ENCODE peak calls at places on chromosomes 13 and 19, in nine cellular contexts. O is endothelial cell of umbilical vein, W is lower lobe of right lung, C is uterus, D is right atrium auricular region, A is neural crest cell, X is left ventricle myocardium inferior, G is fibroblast of mammary gland, N is HCT116. M is an unnamed sample.

GRCh38 chr13:40558656-40559055 is 107.8 kb downstream of the FOXO1 start:
- DNase-seq in C (no peak), O (peak; percentile 95), A (no peak), G (no peak), N (no peak), X (no peak), D (no peak), W (no peak), M (no peak)

GRCh38 chr19:15237759-15238638 is 5.8 kb upstream of the EPHX3 start:
- DNase-seq in A (no peak), D (no peak), N (no peak), C (no peak), G (no peak), X (no peak), W (no peak), O (no peak), M (no peak)

GRCh38 chr13:23960566-23961156 is 63.4 kb upstream of the C1QTNF9B start:
- DNase-seq in X (no peak), D (no peak), A (no peak), C (no peak), O (peak; percentile 52), N (peak; percentile 27), G (peak; percentile 59), W (no peak), M (peak; percentile 53)

GRCh38 chr13:53783466-53783865 is 754.9 kb downstream of the OLFM4 start:
- DNase-seq in N (no peak), O (no peak), X (no peak), C (no peak), G (no peak), D (no peak), W (no peak), A (no peak), M (no peak)

GRCh38 chr19:32910874-32911273 is 41.3 kb upstream of the SLC7A9 start:
- DNase-seq in C (no peak), D (no peak), A (no peak), O (no peak), N (no peak), G (no peak), W (no peak), X (no peak), M (no peak)

GRCh38 chr13:28423010-28423409 is 71.9 kb downstream of the FLT1 start:
- DNase-seq in G (no peak), A (no peak), O (no peak), D (no peak), C (no peak), N (no peak), X (peak; percentile 24), W (peak; percentile 75), M (no peak)

GRCh38 chr13:83546476-83546875 is 335.8 kb downstream of the SLITRK1 start:
- DNase-seq in O (no peak), G (no peak), N (no peak), A (no peak), D (no peak), C (no peak), X (no peak), W (no peak), M (no peak)

GRCh38 chr13:98485561-98485960 is 91.3 kb downstream of the STK24 start:
- DNase-seq in G (no peak), A (no peak), W (no peak), D (no peak), X (no peak), O (no peak), N (no peak), C (no peak), M (no peak)

GRCh38 chr19:10921909-10922637 is 6.4 kb downstream of the YIPF2 start:
- DNase-seq in N (no peak), W (no peak), A (no peak), O (no peak), X (no peak), D (no peak), G (no peak), C (no peak), M (no peak)

DNA sequence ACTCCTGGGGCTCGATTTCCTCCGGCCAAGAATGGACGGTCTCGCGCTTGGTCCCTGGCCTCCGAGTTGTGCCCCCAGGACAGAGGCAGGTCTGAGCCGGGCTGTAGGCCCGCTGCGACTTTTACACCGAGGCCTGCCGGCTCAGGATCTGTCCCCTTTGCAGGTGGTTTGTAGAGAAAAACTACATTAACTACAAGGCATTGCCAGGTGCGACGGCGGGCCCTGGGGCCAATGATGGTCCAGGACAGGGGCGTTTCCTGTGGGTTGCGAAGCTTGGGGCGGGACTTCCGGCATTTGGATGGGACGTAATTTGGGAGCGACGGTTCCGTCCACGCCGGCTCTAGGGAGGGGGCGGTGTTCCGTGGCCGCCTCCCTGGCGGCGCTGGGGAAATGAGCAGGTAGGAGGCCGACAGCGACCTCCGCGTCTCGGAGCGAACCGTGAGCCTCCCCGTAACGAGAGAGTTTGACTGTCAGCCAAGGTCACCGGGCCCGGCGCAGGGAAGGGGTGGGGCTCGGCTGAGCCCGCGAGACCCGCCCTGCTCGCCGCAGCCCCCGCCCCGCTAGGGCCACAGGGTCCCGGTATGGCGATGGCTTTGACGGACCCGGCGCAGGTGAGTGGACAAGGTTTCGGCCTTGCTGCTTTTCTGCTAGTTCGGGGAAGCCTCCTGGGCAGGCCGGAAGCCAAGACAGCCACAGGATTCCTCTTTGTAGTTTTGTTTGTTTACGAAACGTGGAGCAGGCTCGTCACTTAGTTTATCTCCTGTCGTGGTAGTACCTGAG is at the start of gene ZNF805:
- DNase-seq in X (peak; percentile 97), C (peak; percentile 95), A (peak; percentile 78), W (peak; percentile 96), G (peak; percentile 88), D (peak; percentile 94), N (peak; percentile 88), O (peak; percentile 95), M (peak; percentile 85)
- TF ChIP-seq CTCF in X (peak; percentile 28), C (peak; percentile 2), A (peak; percentile 13), W (no peak), G (no peak), D (no peak), N (no peak), O (no peak), M (peak; percentile 57)

GRCh38 chr19:38089440-38089839 is 134.6 kb downstream of the DPF1 start:
- DNase-seq in C (no peak), N (no peak), X (no peak), D (no peak), G (no peak), O (no peak), W (no peak), A (no peak), M (no peak)

GRCh38 chr19:38090561-38090960 is 133.5 kb downstream of the DPF1 start:
- DNase-seq in W (no peak), C (no peak), A (no peak), X (peak; percentile 33), G (no peak), O (no peak), D (no peak), N (no peak), M (no peak)

GRCh38 chr19:38095411-38096308 is 128.4 kb downstream of the DPF1 start:
- DNase-seq in W (peak; percentile 78), C (peak; percentile 48), X (peak; percentile 59), D (peak; percentile 73), A (peak; percentile 68), O (peak; percentile 70), G (peak; percentile 71), N (peak; percentile 40), M (peak; percentile 61)

GRCh38 chr19:38093154-38093553 is 130.9 kb downstream of the DPF1 start:
- DNase-seq in A (no peak), N (no peak), C (no peak), D (no peak), G (no peak), O (no peak), W (no peak), X (no peak), M (no peak)

GRCh38 chr19:38093587-38093986 is 130.4 kb downstream of the DPF1 start:
- DNase-seq in A (no peak), O (no peak), C (no peak), G (no peak), X (peak; percentile 58), D (no peak), W (no peak), N (no peak), M (no peak)
- TF ChIP-seq CTCF in A (no peak), O (no peak), C (no peak), G (no peak), X (no peak), D (no peak), W (no peak), N (no peak), M (no peak)

GRCh38 chr13:30789360-30789862 is 54.1 kb downstream of the ALOX5AP start:
- DNase-seq in G (no peak), C (no peak), W (no peak), X (no peak), A (no peak), O (no peak), N (no peak), D (no peak), M (no peak)

GRCh38 chr13:30790592-30790991 is 55.2 kb downstream of the ALOX5AP start:
- DNase-seq in C (no peak), X (no peak), D (no peak), A (no peak), N (no peak), W (no peak), G (no peak), O (no peak), M (no peak)

GRCh38 chr13:30796132-30796832 is 60.9 kb downstream of the ALOX5AP start:
- DNase-seq in N (no peak), C (no peak), O (peak; percentile 29), D (no peak), X (no peak), A (no peak), W (no peak), G (peak; percentile 69), M (peak; percentile 71)

GRCh38 chr13:30791354-30791921 is 56.1 kb downstream of the ALOX5AP start:
- DNase-seq in G (peak; percentile 87), A (no peak), X (peak; percentile 78), W (no peak), N (no peak), O (no peak), D (no peak), C (peak; percentile 42), M (no peak)

DNA sequence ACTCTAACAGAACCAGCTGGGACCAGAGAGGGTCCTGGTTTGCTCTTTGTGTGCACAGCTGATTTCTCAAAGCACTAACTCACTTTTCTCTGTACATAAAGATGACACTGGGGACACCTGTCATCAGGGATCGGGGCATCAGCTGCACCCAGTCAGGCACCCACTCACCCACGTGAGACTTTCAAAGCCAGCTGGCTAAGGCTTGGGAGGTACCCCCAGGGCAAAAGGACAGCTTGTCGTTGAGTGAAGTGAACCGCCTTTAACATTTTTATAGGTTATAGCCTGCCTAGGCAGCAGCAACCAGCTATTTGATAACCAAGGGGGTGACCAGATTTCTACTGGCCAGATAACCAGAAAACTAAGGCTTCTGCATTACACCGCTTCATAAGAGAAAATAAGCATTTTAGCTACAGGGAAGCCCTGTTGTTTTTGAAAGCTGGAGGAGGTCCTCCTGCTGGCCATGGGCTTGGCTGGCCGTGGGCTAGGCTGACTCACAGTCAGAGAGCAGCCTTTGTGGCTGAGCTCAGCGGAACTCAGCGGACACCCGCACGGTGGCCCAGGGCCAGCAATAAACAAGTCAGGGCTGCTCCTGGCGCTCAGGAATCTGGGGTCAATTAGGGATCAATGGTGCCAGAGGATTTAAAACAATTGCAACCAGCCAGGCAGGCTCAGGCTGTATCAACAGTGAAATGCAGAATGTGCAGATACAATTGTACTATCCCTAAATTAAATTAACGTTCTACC is 57.1 kb downstream of the ALOX5AP start:
- DNase-seq in C (peak; percentile 78), W (peak; percentile 68), O (peak; percentile 96), X (peak; percentile 77), D (peak; percentile 80), G (peak; percentile 94), A (no peak), N (peak; percentile 47), M (peak; percentile 91)
- TF ChIP-seq CTCF in C (peak; percentile 36), W (peak; percentile 17), O (peak; percentile 63), X (peak; percentile 29), D (no peak), G (peak; percentile 57), A (peak; percentile 41), N (no peak), M (peak; percentile 75)

GRCh38 chr19:9622531-9622930 is 1.5 kb upstream of the ZNF561 start:
- DNase-seq in D (no peak), W (no peak), A (no peak), G (no peak), N (no peak), X (no peak), O (peak; percentile 18), C (no peak), M (no peak)
- TF ChIP-seq CTCF in D (no peak), W (no peak), A (no peak), G (no peak), N (no peak), X (no peak), O (no peak), C (no peak), M (no peak)